ENCODE peak calls at places on chromosomes 2 and 18, in four cellular contexts. J, Q, O and F are unnamed samples. For H3K4me1, the result is how much of the 10 kb centered on the place peaks cover.

GRCh38 chr2:227390468-227391256 is 2.9 kb upstream of the SCYGR1 start:
- DNase-seq in J (no peak), Q (no peak), O (no peak), F (no peak)

GRCh38 chr2:201600906-201601305 is 42.4 kb downstream of the TMEM237 start:
- DNase-seq in J (no peak), Q (no peak), O (no peak), F (no peak)

GRCh38 chr2:100941646-100942240 is 60.3 kb upstream of the RPL31 start:
- DNase-seq in J (no peak), Q (no peak), O (no peak), F (no peak)

GRCh38 chr2:101704816-101705565 is 7.5 kb downstream of the MAP4K4 start:
- DNase-seq in J (peak), Q (no peak), O (no peak), F (no peak)

GRCh38 chr18:32937007-32937540 is 164.3 kb upstream of the KLHL14 start:
- DNase-seq in J (no peak), Q (no peak), O (no peak), F (no peak)

GRCh38 chr2:138245309-138245708 is 256.3 kb upstream of the SPOPL start:
- DNase-seq in J (no peak), Q (no peak), O (no peak), F (no peak)

GRCh38 chr2:241228860-241229516 is 40.5 kb downstream of the ANO7 start:
- DNase-seq in J (no peak), Q (no peak), O (no peak), F (no peak)

GRCh38 chr2:3489449-3490115 is 29.7 kb downstream of the ADI1 start:
- DNase-seq in J (no peak), Q (no peak), O (no peak), F (no peak)

GRCh38 chr2:238473523-238473922 is 46.8 kb downstream of the ASB1 start:
- DNase-seq in J (no peak), Q (no peak), O (no peak), F (no peak)

GRCh38 chr2:180625006-180625844 is 355.2 kb upstream of the UBE2E3 start:
- DNase-seq in J (no peak), Q (no peak), O (no peak), F (no peak)

GRCh38 chr18:5294113-5294617 is 1.4 kb downstream of the ZBTB14 start:
- DNase-seq in J (no peak), Q (peak), O (peak), F (no peak)

GRCh38 chr2:120497261-120497977 is 151.5 kb downstream of the INHBB start:
- DNase-seq in J (no peak), Q (no peak), O (no peak), F (no peak)

GRCh38 chr18:76565238-76566173 is 70.5 kb upstream of the ZNF516 start:
- DNase-seq in J (no peak), Q (peak), O (peak), F (peak)

GRCh38 chr2:160408575-160409291 is 84.9 kb downstream of the RBMS1 start:
- DNase-seq in J (no peak), Q (no peak), O (no peak), F (no peak)

GRCh38 chr2:48049371-48049770 is 143.1 kb upstream of the FBXO11 start:
- DNase-seq in J (no peak), Q (no peak), O (no peak), F (no peak)

GRCh38 chr18:28176933-28177827 is at the start of gene CDH2:
- DNase-seq in J (no peak), Q (peak), O (no peak), F (peak)

GRCh38 chr2:64537991-64538390 is 13.9 kb downstream of the AFTPH start:
- DNase-seq in J (no peak), Q (no peak), O (no peak), F (no peak)

GRCh38 chr2:212672186-212672585 is 133.6 kb upstream of the ERBB4 start:
- DNase-seq in J (no peak), Q (no peak), O (no peak), F (no peak)

GRCh38 chr2:191863988-191864387 is 17.1 kb upstream of the CAVIN2 start:
- DNase-seq in J (no peak), Q (no peak), O (no peak), F (no peak)

GRCh38 chr18:12836551-12836950 is 47.5 kb downstream of the PTPN2 start:
- DNase-seq in J (no peak), Q (no peak), O (no peak), F (no peak)

GRCh38 chr2:222919841-222920609 is 59.2 kb downstream of the ACSL3 start:
- DNase-seq in J (no peak), Q (no peak), O (no peak), F (no peak)

GRCh38 chr2:19178175-19178574 is 180.2 kb downstream of the OSR1 start:
- DNase-seq in J (no peak), Q (no peak), O (no peak), F (no peak)

GRCh38 chr2:170017848-170018492 is 160.0 kb upstream of the MYO3B start:
- DNase-seq in J (no peak), Q (no peak), O (no peak), F (no peak)

GRCh38 chr2:120239488-120240287 is 13.0 kb upstream of the RALB start:
- DNase-seq in J (no peak), Q (peak), O (no peak), F (peak)

GRCh38 chr2:238285653-238286082 is 2.7 kb downstream of the PER2 start:
- DNase-seq in J (no peak), Q (peak), O (peak), F (peak)

GRCh38 chr2:102241616-102242260 is 54.9 kb downstream of the IL1RL2 start:
- DNase-seq in J (no peak), Q (no peak), O (no peak), F (no peak)

GRCh38 chr2:177598321-177598922 is 205.8 kb downstream of the AGPS start:
- DNase-seq in J (no peak), Q (no peak), O (no peak), F (no peak)

GRCh38 chr18:27136208-27136535 is 48.9 kb downstream of the CHST9 start:
- DNase-seq in J (no peak), Q (no peak), O (no peak), F (peak)

GRCh38 chr2:120476141-120476540 is 130.2 kb downstream of the INHBB start:
- DNase-seq in J (no peak), Q (no peak), O (no peak), F (peak)

GRCh38 chr2:207235621-207236020 is 69.9 kb upstream of the KLF7 start:
- DNase-seq in J (no peak), Q (no peak), O (no peak), F (no peak)

GRCh38 chr18:60676807-60677206 is 304.2 kb upstream of the MC4R start:
- DNase-seq in J (no peak), Q (no peak), O (no peak), F (no peak)

GRCh38 chr18:76426738-76427305 is 68.2 kb downstream of the ZNF516 start:
- DNase-seq in J (no peak), Q (no peak), O (no peak), F (peak)

GRCh38 chr2:77796397-77796796 is 274.2 kb upstream of the LRRTM4 start:
- DNase-seq in J (no peak), Q (no peak), O (no peak), F (no peak)

GRCh38 chr2:177295479-177295878 is 31.0 kb upstream of the NFE2L2 start:
- DNase-seq in J (no peak), Q (no peak), O (no peak), F (no peak)

DNA sequence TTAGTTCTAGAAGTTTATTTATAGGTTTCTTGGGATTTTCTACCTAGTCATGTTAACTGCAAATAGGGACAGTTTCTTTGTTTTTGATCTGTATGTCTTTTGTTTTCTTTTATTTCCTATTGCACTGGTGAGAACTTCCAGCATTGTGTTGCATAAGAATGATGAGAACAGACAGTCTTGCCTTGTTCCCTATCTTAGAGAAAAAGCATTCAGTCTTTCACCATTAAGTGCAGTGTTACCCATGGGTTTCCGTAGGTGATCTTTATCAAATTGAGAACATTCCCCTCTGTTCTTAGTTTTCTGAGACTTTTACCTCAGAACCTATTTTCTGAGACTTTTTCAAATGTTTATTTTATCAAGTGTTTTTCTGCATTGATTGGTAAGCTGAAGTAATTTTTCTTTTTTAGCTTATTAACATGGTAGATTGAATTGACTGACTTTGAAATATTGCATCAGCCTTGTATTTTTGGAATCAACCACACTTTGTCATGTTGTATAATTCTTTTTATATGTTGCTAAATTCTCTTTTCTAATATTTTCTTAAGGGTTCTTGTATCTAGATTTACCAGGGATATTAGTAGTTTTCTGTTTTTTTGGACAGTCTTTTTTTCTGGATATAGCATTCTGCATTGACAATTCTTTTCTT is 17.2 kb downstream of the MFSD6 start:
- DNase-seq in J (no peak), Q (no peak), O (no peak), F (no peak)
- H3K27ac ChIP-seq in J (no peak), Q (no peak), O (no peak), F (no peak)

GRCh38 chr2:174341301-174341994 is 6.7 kb downstream of the SP9 start:
- DNase-seq in J (peak), Q (peak), O (peak), F (peak)
- H3K4me1 ChIP-seq in J (under half), Q (under half), O (under half), F (under half)

GRCh38 chr18:22047485-22047884 is 121.9 kb upstream of the GATA6 start:
- DNase-seq in J (no peak), Q (no peak), O (no peak), F (no peak)
- H3K27ac ChIP-seq in J (no peak), Q (peak), O (no peak), F (no peak)

GRCh38 chr2:239671916-239672849 is 271.4 kb upstream of the HDAC4 start:
- DNase-seq in J (no peak), Q (no peak), O (no peak), F (no peak)
- H3K4me1 ChIP-seq in J (under half), Q (under half), O (under half), F (under half)

DNA sequence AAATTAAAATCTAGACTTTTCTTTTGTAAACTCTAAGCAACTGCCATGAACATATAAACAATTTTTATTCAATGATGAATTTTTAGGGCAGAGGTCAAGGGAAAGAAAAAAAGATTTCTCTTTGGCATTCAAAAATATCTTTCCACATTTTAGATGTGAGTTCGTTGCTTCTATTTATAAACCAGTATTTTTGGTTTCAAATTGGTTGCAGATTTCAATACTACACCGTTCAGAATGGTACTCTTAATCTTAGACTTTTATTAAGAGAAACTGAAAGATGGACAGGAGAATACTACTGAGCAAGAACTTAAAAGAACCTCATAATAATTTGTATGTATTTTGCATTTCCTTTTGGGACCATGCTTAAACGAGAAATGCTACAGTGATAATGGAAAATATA is 293.7 kb upstream of the CCDC68 start:
- DNase-seq in J (no peak), Q (no peak), O (no peak), F (no peak)
- H3K27ac ChIP-seq in J (no peak), Q (no peak), O (no peak), F (peak)